ENCODE peak calls at places on chromosomes 4 and X, in nine cellular contexts. X is SK-N-SH, N is OCI-LY7, P is GM23338, U is HCT116, Z is hepatocyte, H is GM23248, A is PC-3, I is MM.1S. C is an unnamed sample. For H3K36me3, the result is how much of the 10 kb centered on the place peaks cover.

GRCh38 chr4:65943076-65943475 is 272.8 kb upstream of the EPHA5 start:
- DNase-seq in X (no peak), N (no peak), P (peak), U (no peak), Z (peak), H (peak), A (peak), I (no peak), C (peak)

GRCh38 chr4:39353478-39354177 is 12.5 kb downstream of the RFC1 start:
- DNase-seq in X (peak), N (peak), P (no peak), U (no peak), Z (peak), H (peak), A (no peak), I (peak), C (no peak)

GRCh38 chr4:2290974-2291704 is 29.2 kb upstream of the MXD4 start:
- DNase-seq in X (peak), N (peak), P (no peak), U (no peak), Z (peak), H (no peak), A (no peak), I (no peak), C (no peak)

GRCh38 chrX:5681159-5681558 is 547.5 kb downstream of the NLGN4X start:
- DNase-seq in X (peak), N (peak), P (peak), U (no peak), Z (peak), H (no peak), A (peak), I (no peak), C (peak)

GRCh38 chr4:138445098-138445497 is 202.9 kb upstream of the SLC7A11 start:
- DNase-seq in X (no peak), N (no peak), P (no peak), U (no peak), Z (no peak), H (peak), A (no peak), I (no peak), C (no peak)

GRCh38 chr4:3752022-3752421 is 14.2 kb upstream of the ADRA2C start:
- DNase-seq in X (no peak), N (no peak), P (no peak), U (no peak), Z (no peak), H (no peak), A (no peak), I (no peak), C (no peak)

GRCh38 chr4:101201421-101201820 is 145.9 kb downstream of the PPP3CA start:
- DNase-seq in X (no peak), N (no peak), P (no peak), U (no peak), Z (no peak), H (no peak), A (no peak), I (no peak), C (no peak)

GRCh38 chrX:39398215-39398972 is 597.1 kb downstream of the MID1IP1 start:
- DNase-seq in X (no peak), N (no peak), P (no peak), U (no peak), Z (peak), H (no peak), A (no peak), I (no peak), C (no peak)

GRCh38 chrX:116873678-116874077 is 410.9 kb upstream of the CT83 start:
- DNase-seq in X (no peak), N (no peak), P (no peak), U (no peak), Z (no peak), H (peak), A (peak), I (no peak), C (no peak)

GRCh38 chr4:78691971-78692814 is 84.0 kb upstream of the BMP2K start:
- DNase-seq in X (peak), N (peak), P (no peak), U (no peak), Z (peak), H (peak), A (no peak), I (no peak), C (no peak)

GRCh38 chrX:139194571-139195280 is 335.8 kb upstream of the F9 start:
- DNase-seq in X (no peak), N (no peak), P (peak), U (no peak), Z (peak), H (peak), A (peak), I (peak), C (peak)

GRCh38 chrX:2427147-2427546 is 73.6 kb downstream of the DHRSX start:
- DNase-seq in X (no peak), N (no peak), P (no peak), U (no peak), Z (no peak), H (no peak), A (no peak), I (no peak), C (no peak)

GRCh38 chr4:17866790-17867189 is 56.0 kb downstream of the NCAPG start:
- DNase-seq in X (no peak), N (no peak), P (peak), U (no peak), Z (no peak), H (no peak), A (no peak), I (no peak), C (no peak)

GRCh38 chr4:149264093-149264733 is 551.4 kb downstream of the IQCM start:
- DNase-seq in X (peak), N (peak), P (peak), U (peak), Z (peak), H (peak), A (peak), I (peak), C (peak)

GRCh38 chr4:108204518-108204917 is 35.8 kb upstream of the LEF1 start:
- DNase-seq in X (no peak), N (no peak), P (no peak), U (no peak), Z (no peak), H (no peak), A (peak), I (no peak), C (no peak)

GRCh38 chrX:12548746-12549145 is 242.5 kb upstream of the PRPS2 start:
- DNase-seq in X (no peak), N (peak), P (peak), U (no peak), Z (peak), H (peak), A (peak), I (peak), C (peak)

GRCh38 chr4:126799971-126800722 is 832.6 kb upstream of the INTU start:
- DNase-seq in X (no peak), N (no peak), P (no peak), U (no peak), Z (peak), H (peak), A (no peak), I (no peak), C (no peak)

GRCh38 chrX:68199062-68199848 is 234.0 kb downstream of the OPHN1 start:
- DNase-seq in X (no peak), N (no peak), P (no peak), U (no peak), Z (no peak), H (no peak), A (peak), I (no peak), C (no peak)

GRCh38 chrX:69257504-69258127 is 92.4 kb upstream of the PJA1 start:
- DNase-seq in X (no peak), N (no peak), P (no peak), U (no peak), Z (no peak), H (no peak), A (no peak), I (no peak), C (no peak)

GRCh38 chr4:75659512-75660031 is 13.6 kb downstream of the G3BP2 start:
- DNase-seq in X (no peak), N (no peak), P (no peak), U (no peak), Z (no peak), H (no peak), A (no peak), I (no peak), C (no peak)

GRCh38 chrX:115521717-115522116 is 39.3 kb upstream of the PLS3 start:
- DNase-seq in X (no peak), N (no peak), P (no peak), U (no peak), Z (no peak), H (no peak), A (no peak), I (no peak), C (no peak)

GRCh38 chrX:17635231-17635630 is 102.1 kb upstream of the SCML1 start:
- DNase-seq in X (no peak), N (no peak), P (peak), U (no peak), Z (peak), H (no peak), A (no peak), I (no peak), C (peak)

GRCh38 chr4:174681723-174682300 is 147.2 kb downstream of the GLRA3 start:
- DNase-seq in X (no peak), N (no peak), P (no peak), U (no peak), Z (peak), H (peak), A (peak), I (no peak), C (no peak)

GRCh38 chr4:153045111-153045982 is 109.2 kb downstream of the FHDC1 start:
- DNase-seq in X (no peak), N (no peak), P (no peak), U (no peak), Z (no peak), H (no peak), A (peak), I (no peak), C (no peak)

GRCh38 chr4:53520114-53520513 is 71.2 kb downstream of the LNX1 start:
- DNase-seq in X (no peak), N (no peak), P (peak), U (no peak), Z (no peak), H (no peak), A (no peak), I (no peak), C (peak)

GRCh38 chrX:111095974-111096870 is at the start of gene PAK3:
- DNase-seq in X (peak), N (no peak), P (peak), U (no peak), Z (peak), H (peak), A (peak), I (peak), C (peak)

GRCh38 chr4:101471201-101471600 is 123.9 kb upstream of the PPP3CA start:
- DNase-seq in X (no peak), N (no peak), P (no peak), U (no peak), Z (no peak), H (peak), A (no peak), I (no peak), C (no peak)

GRCh38 chrX:16633754-16634153 is 16.2 kb upstream of the S100G start:
- DNase-seq in X (peak), N (no peak), P (no peak), U (no peak), Z (no peak), H (peak), A (peak), I (no peak), C (no peak)

GRCh38 chrX:45063319-45064095 is 137.2 kb downstream of the DIPK2B start:
- DNase-seq in X (no peak), N (no peak), P (no peak), U (no peak), Z (peak), H (no peak), A (peak), I (no peak), C (no peak)

GRCh38 chr4:183504930-183505555 is at the start of gene ING2:
- DNase-seq in X (peak), N (no peak), P (peak), U (peak), Z (peak), H (peak), A (no peak), I (peak), C (peak)
- H3K36me3 ChIP-seq in X (under half), N (under half), P (under half), U (under half), Z (under half), H (under half), A (under half), I (under half), C (under half)

DNA sequence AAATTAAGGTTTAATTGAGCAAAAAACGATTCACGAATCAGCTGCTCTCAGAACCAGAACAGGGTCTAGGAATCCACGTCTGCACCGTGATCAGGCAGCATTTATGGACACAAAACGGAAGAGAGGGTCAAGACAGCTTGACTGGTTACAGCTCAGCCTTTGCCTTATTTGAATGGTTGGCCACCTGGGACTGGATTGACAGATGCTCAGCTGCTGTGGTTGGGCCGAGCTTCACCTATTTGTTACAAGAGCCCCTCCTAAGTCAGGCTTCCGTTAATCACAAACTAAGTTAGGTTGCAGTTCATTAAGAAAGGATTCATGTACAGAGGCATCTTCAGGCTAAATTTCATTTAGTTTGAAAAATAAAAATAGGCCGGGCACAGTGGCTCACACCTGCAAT is 50.6 kb upstream of the MAN2B2 start:
- DNase-seq in X (no peak), N (peak), P (no peak), U (no peak), Z (no peak), H (no peak), A (no peak), I (peak), C (no peak)
- TF ChIP-seq EZH2phosphoT487 in X (no peak), N (no peak), P (no peak), U (no peak), Z (no peak), H (no peak), A (no peak), I (no peak), C (no peak)

DNA sequence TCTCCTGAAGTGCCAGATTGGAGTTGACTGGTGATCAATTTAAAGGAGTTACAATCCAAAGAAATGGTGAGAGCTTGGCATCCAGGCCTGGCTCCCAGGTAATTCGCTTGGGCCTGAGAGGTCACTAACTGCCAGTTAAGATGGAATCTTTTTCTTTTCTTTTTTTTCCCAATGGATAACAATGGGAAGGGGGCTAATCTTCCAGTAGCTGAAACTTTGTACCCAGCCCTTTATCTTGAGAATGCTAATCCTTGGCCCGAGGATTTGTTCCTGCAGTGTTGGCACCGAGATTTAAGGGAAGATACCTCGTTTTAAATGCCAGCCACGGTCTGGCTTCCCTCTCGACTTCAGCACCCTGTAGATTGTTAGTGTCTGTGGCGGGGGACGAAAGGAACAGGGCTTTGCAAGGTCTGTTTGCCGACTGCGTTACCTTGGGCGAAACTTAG is 13.4 kb upstream of the PITX2 start:
- DNase-seq in X (no peak), N (no peak), P (peak), U (peak), Z (no peak), H (no peak), A (no peak), I (no peak), C (peak)
- H3K36me3 ChIP-seq in X (under half), N (under half), P (under half), U (under half), Z (under half), H (under half), A (under half), I (under half), C (under half)

GRCh38 chrX:15471016-15471415 is 22.1 kb downstream of the PIR start:
- DNase-seq in X (peak), N (peak), P (peak), U (peak), Z (peak), H (peak), A (peak), I (peak), C (peak)
- TF ChIP-seq EZH2phosphoT487 in X (no peak), N (no peak), P (no peak), U (no peak), Z (no peak), H (no peak), A (no peak), I (no peak), C (no peak)